ENCODE peak calls at places on chromosomes 4 and X, in four cellular contexts. M, Q, F and H are unnamed samples.

GRCh38 chr4:7845493-7846124 is 94.1 kb downstream of the AFAP1 start:
- DNase-seq in M (no peak), Q (no peak), F (peak), H (no peak)

GRCh38 chrX:48911407-48912182 is at the start of gene SLC35A2:
- DNase-seq in M (no peak), Q (peak), F (peak), H (peak)

GRCh38 chr4:80913381-80913780 is 117.1 kb upstream of the BMP3 start:
- DNase-seq in M (peak), Q (no peak), F (no peak), H (no peak)

GRCh38 chr4:168398589-168398988 is 80.0 kb upstream of the DDX60 start:
- DNase-seq in M (no peak), Q (no peak), F (no peak), H (no peak)

GRCh38 chrX:109600114-109600710 is 24.8 kb downstream of the KCNE5 start:
- DNase-seq in M (no peak), Q (peak), F (no peak), H (no peak)

GRCh38 chr4:140243345-140243753 is 89.4 kb upstream of the MAML3 start:
- DNase-seq in M (peak), Q (no peak), F (no peak), H (no peak)

GRCh38 chr4:157217708-157218107 is 2.8 kb upstream of the GRIA2 start:
- DNase-seq in M (no peak), Q (peak), F (peak), H (no peak)

GRCh38 chr4:54498661-54499111 is 159.1 kb upstream of the KIT start:
- DNase-seq in M (no peak), Q (no peak), F (no peak), H (no peak)

GRCh38 chr4:121951570-121952110 is at the start of gene TRPC3:
- DNase-seq in M (no peak), Q (peak), F (no peak), H (peak)

GRCh38 chr4:16227462-16227868 is 1.2 kb upstream of the TAPT1 start:
- DNase-seq in M (no peak), Q (peak), F (peak), H (no peak)

GRCh38 chr4:152063301-152064235 is 302.8 kb upstream of the GATB start:
- DNase-seq in M (no peak), Q (peak), F (no peak), H (no peak)

GRCh38 chr4:182494103-182494502 is 250.9 kb downstream of the TENM3 start:
- DNase-seq in M (no peak), Q (no peak), F (no peak), H (no peak)

GRCh38 chr4:2043396-2044118 is 15.6 kb upstream of the NAT8L start:
- DNase-seq in M (no peak), Q (no peak), F (no peak), H (no peak)

GRCh38 chr4:81676552-81676951 is 204.8 kb upstream of the RASGEF1B start:
- DNase-seq in M (no peak), Q (no peak), F (no peak), H (no peak)

GRCh38 chrX:119757979-119758681 is at the start of gene SOWAHD:
- DNase-seq in M (no peak), Q (peak), F (peak), H (peak)

GRCh38 chr4:75777589-75777988 is 53.2 kb downstream of the USO1 start:
- DNase-seq in M (no peak), Q (no peak), F (no peak), H (no peak)

GRCh38 chr4:65911720-65912119 is 241.4 kb upstream of the EPHA5 start:
- DNase-seq in M (no peak), Q (no peak), F (no peak), H (no peak)

GRCh38 chrX:55342533-55343501 is 78.1 kb upstream of the PAGE3 start:
- DNase-seq in M (peak), Q (peak), F (peak), H (peak)

GRCh38 chrX:47228550-47229270 is 4.1 kb upstream of the USP11 start:
- DNase-seq in M (no peak), Q (no peak), F (no peak), H (no peak)

GRCh38 chr4:183200453-183200852 is 101.4 kb downstream of the WWC2 start:
- DNase-seq in M (no peak), Q (no peak), F (no peak), H (no peak)

GRCh38 chr4:102809691-102810090 is 17.7 kb downstream of the UBE2D3 start:
- DNase-seq in M (no peak), Q (no peak), F (no peak), H (no peak)

GRCh38 chr4:85953651-85954018 is 406.2 kb downstream of the MAPK10 start:
- DNase-seq in M (no peak), Q (no peak), F (no peak), H (no peak)

GRCh38 chr4:13906727-13907126 is 279.2 kb upstream of the BOD1L1 start:
- DNase-seq in M (no peak), Q (no peak), F (no peak), H (no peak)

GRCh38 chr4:130738233-130738632 is 1642.3 kb downstream of the C4orf33 start:
- DNase-seq in M (no peak), Q (no peak), F (no peak), H (no peak)

GRCh38 chr4:38529189-38530115 is 134.5 kb upstream of the KLF3 start:
- DNase-seq in M (peak), Q (no peak), F (no peak), H (peak)

GRCh38 chr4:24657768-24658617 is 73.6 kb upstream of the DHX15 start:
- DNase-seq in M (peak), Q (no peak), F (peak), H (no peak)

GRCh38 chrX:19683817-19684216 is 168.5 kb upstream of the MAP3K15 start:
- DNase-seq in M (no peak), Q (no peak), F (no peak), H (no peak)

GRCh38 chr4:182245541-182246245 is 2.5 kb downstream of the TENM3 start:
- DNase-seq in M (no peak), Q (no peak), F (no peak), H (no peak)

GRCh38 chr4:122783301-122784215 is 43.1 kb upstream of the FGF2 start:
- DNase-seq in M (no peak), Q (no peak), F (peak), H (no peak)

GRCh38 chr4:38237139-38237538 is 276.9 kb downstream of the PTTG2 start:
- DNase-seq in M (no peak), Q (no peak), F (peak), H (no peak)

GRCh38 chr4:155119006-155119405 is 89.4 kb upstream of the NPY2R start:
- DNase-seq in M (no peak), Q (no peak), F (no peak), H (no peak)

GRCh38 chr4:126404549-126404948 is 1089.8 kb downstream of the FAT4 start:
- DNase-seq in M (no peak), Q (no peak), F (no peak), H (no peak)

GRCh38 chrX:147736045-147736444 is 175.7 kb upstream of the FMR1 start:
- DNase-seq in M (no peak), Q (no peak), F (no peak), H (no peak)

GRCh38 chrX:77014655-77015377 is 432.4 kb upstream of the FGF16 start:
- DNase-seq in M (no peak), Q (peak), F (peak), H (no peak)

GRCh38 chrX:101051549-101052302 is at the start of gene TRMT2B:
- DNase-seq in M (peak), Q (peak), F (peak), H (peak)

GRCh38 chr4:91630054-91630453 is 673.7 kb upstream of the GRID2 start:
- DNase-seq in M (no peak), Q (no peak), F (no peak), H (no peak)

GRCh38 chr4:90825849-90826248 is 698.7 kb downstream of the CCSER1 start:
- DNase-seq in M (no peak), Q (no peak), F (no peak), H (no peak)

GRCh38 chrX:71640002-71640401 is 21.7 kb upstream of the CXCR3 start:
- DNase-seq in M (no peak), Q (no peak), F (no peak), H (no peak)

GRCh38 chr4:74117024-74117534 is 18.1 kb upstream of the CXCL2 start:
- DNase-seq in M (no peak), Q (no peak), F (peak), H (peak)

GRCh38 chr4:79862842-79863241 is 210.2 kb downstream of the ANTXR2 start:
- DNase-seq in M (no peak), Q (no peak), F (no peak), H (no peak)
- TF ChIP-seq NFIC in M (no peak), Q (no peak), F (no peak), H (no peak)

GRCh38 chrX:16516473-16516872 is 133.5 kb upstream of the S100G start:
- DNase-seq in M (no peak), Q (no peak), F (no peak), H (no peak)
- TF ChIP-seq NFIC in M (no peak), Q (no peak), F (no peak), H (no peak)

DNA sequence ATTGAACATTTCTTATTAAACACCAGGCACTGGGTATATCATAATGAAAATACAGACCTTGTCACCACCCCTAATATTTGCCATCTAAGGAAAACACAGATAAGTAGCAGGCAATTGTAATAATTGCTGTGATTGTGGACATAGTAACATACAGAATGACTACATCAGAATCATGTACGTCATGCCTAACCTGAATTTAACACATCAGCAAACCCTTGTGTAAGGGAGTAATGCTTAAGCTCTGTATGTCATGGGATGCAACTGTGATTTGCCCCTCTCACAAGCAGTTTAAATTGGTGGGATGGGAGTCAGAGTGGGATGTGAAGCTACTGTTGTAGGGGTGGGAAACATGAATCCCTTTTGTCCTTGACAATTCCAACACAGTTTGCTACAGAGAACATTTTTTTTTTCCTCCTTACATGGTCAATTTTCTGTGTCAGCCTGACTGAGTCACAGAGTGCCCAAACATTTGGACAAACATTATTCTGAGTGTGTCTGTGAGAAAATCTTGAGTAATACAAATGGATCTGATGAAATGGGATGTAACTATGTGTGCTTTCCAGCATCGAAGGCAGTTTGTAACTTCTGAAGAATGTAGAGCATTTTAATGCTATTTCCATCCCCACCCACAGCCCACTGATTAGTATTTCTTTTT is 392.8 kb downstream of the GPM6A start:
- DNase-seq in M (no peak), Q (no peak), F (peak), H (no peak)
- TF ChIP-seq NFIC in M (no peak), Q (no peak), F (no peak), H (no peak)

DNA sequence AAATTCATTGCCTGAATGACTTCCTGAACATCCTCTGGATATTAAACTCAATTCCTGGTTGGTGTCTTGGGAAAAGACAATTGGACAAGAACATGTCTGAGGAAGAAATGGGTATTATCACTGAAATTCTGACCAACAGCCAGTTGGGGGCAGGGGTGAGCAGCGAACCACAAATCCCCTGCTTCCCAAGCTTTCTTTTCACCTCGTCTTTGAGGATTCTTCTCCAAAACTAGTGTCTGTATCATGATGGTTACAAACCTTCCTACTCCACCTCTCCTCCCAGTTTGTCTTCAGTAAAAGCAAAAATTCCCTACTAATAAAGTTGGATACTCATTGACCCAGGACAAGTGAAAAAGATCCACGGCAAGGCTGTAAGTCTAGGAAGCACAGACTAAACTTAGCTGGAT is 48.3 kb upstream of the WDR1 start:
- DNase-seq in M (no peak), Q (peak), F (peak), H (peak)
- TF ChIP-seq NFIC in M (no peak), Q (no peak), F (no peak), H (no peak)

GRCh38 chr4:147842573-147842972 is 110.7 kb downstream of the ARHGAP10 start:
- DNase-seq in M (no peak), Q (no peak), F (no peak), H (peak)
- TF ChIP-seq NFIC in M (no peak), Q (no peak), F (no peak), H (no peak)

GRCh38 chr4:127509155-127509554 is 123.6 kb upstream of the INTU start:
- DNase-seq in M (no peak), Q (no peak), F (no peak), H (no peak)

GRCh38 chr4:127506283-127506682 is 126.5 kb upstream of the INTU start:
- DNase-seq in M (no peak), Q (no peak), F (no peak), H (no peak)

GRCh38 chr4:127503111-127503510 is 129.6 kb upstream of the INTU start:
- DNase-seq in M (no peak), Q (no peak), F (no peak), H (no peak)

GRCh38 chr4:127501103-127501502 is 131.7 kb upstream of the INTU start:
- DNase-seq in M (no peak), Q (no peak), F (no peak), H (no peak)

GRCh38 chr4:127505203-127505602 is 127.6 kb upstream of the INTU start:
- DNase-seq in M (no peak), Q (peak), F (no peak), H (no peak)
- TF ChIP-seq NFIC in M (no peak), Q (peak), F (no peak), H (peak)